ENCODE peak calls at places on chromosomes 13 and 19, in nine cellular contexts. J, W, B, C, A, E, H, Z and U are unnamed samples.

GRCh38 chr13:111634410-111634809 is 314.0 kb downstream of the TEX29 start:
- DNase-seq in W (no peak), C (no peak), J (no peak), E (no peak), B (no peak), H (no peak), A (no peak), Z (no peak), U (no peak)

GRCh38 chr13:91930687-91931086 is 532.3 kb downstream of the GPC5 start:
- DNase-seq in B (no peak), Z (no peak), J (no peak), W (no peak), A (no peak), H (no peak), C (no peak), E (no peak), U (no peak)

GRCh38 chr13:44660050-44660449 is 83.9 kb upstream of the TSC22D1 start:
- DNase-seq in A (no peak), Z (no peak), H (no peak), W (peak), B (no peak), C (no peak), J (no peak), E (no peak), U (no peak)

GRCh38 chr13:26847281-26847680 is 86.7 kb upstream of the GPR12 start:
- DNase-seq in C (no peak), W (no peak), J (no peak), A (no peak), E (no peak), Z (no peak), H (no peak), B (no peak), U (no peak)

GRCh38 chr19:56110515-56111448 is 10.3 kb downstream of the ZNF787 start:
- DNase-seq in H (no peak), B (no peak), W (peak), A (no peak), E (no peak), J (no peak), C (no peak), Z (no peak), U (no peak)

GRCh38 chr13:110402301-110403069 is 95.4 kb downstream of the COL4A2 start:
- DNase-seq in B (no peak), W (no peak), J (no peak), H (no peak), C (no peak), E (no peak), A (no peak), Z (no peak), U (no peak)

GRCh38 chr19:58278156-58279041 is at the start of gene ZNF8:
- DNase-seq in W (peak), C (peak), Z (peak), H (peak), E (peak), B (peak), J (peak), A (peak), U (peak)

GRCh38 chr19:38362076-38362945 is 12.1 kb upstream of the PSMD8 start:
- DNase-seq in H (peak), J (peak), B (peak), Z (peak), C (peak), E (peak), W (peak), A (peak), U (peak)

GRCh38 chr13:36456577-36456976 is 24.3 kb downstream of the CCNA1 start:
- DNase-seq in Z (no peak), H (no peak), W (no peak), C (no peak), E (no peak), J (no peak), B (no peak), A (no peak), U (no peak)

GRCh38 chr13:90869580-90869979 is 477.9 kb upstream of the MIR17HG start:
- DNase-seq in H (no peak), E (no peak), Z (no peak), W (no peak), A (no peak), C (no peak), J (no peak), B (no peak), U (no peak)

GRCh38 chr13:112733112-112733511 is 43.3 kb downstream of the ATP11A start:
- DNase-seq in Z (no peak), J (no peak), C (no peak), E (no peak), H (peak), B (no peak), A (peak), W (no peak), U (no peak)

GRCh38 chr19:29665826-29666633 is 769 bp downstream of the PLEKHF1 start:
- DNase-seq in J (no peak), C (peak), Z (no peak), W (peak), E (no peak), A (no peak), H (no peak), B (no peak), U (no peak)

GRCh38 chr13:44116562-44117315 is 237.0 kb downstream of the LACC1 start:
- DNase-seq in J (no peak), C (no peak), B (no peak), A (no peak), Z (no peak), W (peak), H (no peak), E (no peak), U (no peak)

GRCh38 chr13:67383358-67383757 is 153.2 kb upstream of the PCDH9 start:
- DNase-seq in C (no peak), Z (no peak), B (no peak), A (no peak), J (no peak), E (no peak), H (peak), W (peak), U (no peak)

GRCh38 chr13:109336730-109337129 is 449.7 kb downstream of the IRS2 start:
- DNase-seq in J (no peak), W (peak), A (no peak), E (no peak), C (no peak), B (no peak), Z (no peak), H (no peak), U (no peak)

GRCh38 chr19:3203754-3204645 is 18.3 kb downstream of the NCLN start:
- DNase-seq in J (no peak), E (no peak), W (no peak), B (no peak), Z (no peak), A (no peak), C (no peak), H (no peak), U (no peak)

GRCh38 chr13:99125335-99125915 is 75.2 kb upstream of the UBAC2 start:
- DNase-seq in C (no peak), E (no peak), H (no peak), W (no peak), A (no peak), J (no peak), Z (no peak), B (no peak), U (no peak)

GRCh38 chr19:55549500-55550320 is 4.4 kb upstream of the SBK3 start:
- DNase-seq in Z (no peak), E (no peak), A (no peak), C (no peak), J (no peak), H (no peak), W (peak), B (no peak), U (no peak)

GRCh38 chr13:46679369-46680180 is 117.4 kb downstream of the ESD start:
- DNase-seq in B (no peak), E (no peak), C (no peak), J (no peak), W (peak), H (no peak), Z (peak), A (no peak), U (peak)

GRCh38 chr13:113929628-113930615 is 44.0 kb downstream of the C13orf46 start:
- DNase-seq in W (no peak), H (no peak), B (no peak), A (no peak), J (no peak), E (no peak), Z (no peak), C (peak), U (no peak)

GRCh38 chr19:34367424-34367957 is 2.5 kb downstream of the GPI start:
- DNase-seq in W (no peak), C (no peak), B (no peak), A (no peak), J (no peak), Z (no peak), H (no peak), E (no peak), U (no peak)

GRCh38 chr19:28435551-28436261 is 777.2 kb downstream of the UQCRFS1 start:
- DNase-seq in W (no peak), A (no peak), E (no peak), J (no peak), B (no peak), Z (no peak), C (no peak), H (no peak), U (no peak)

GRCh38 chr19:4909172-4909896 is at the start of gene UHRF1:
- DNase-seq in B (no peak), J (no peak), Z (peak), H (peak), W (no peak), E (peak), C (no peak), A (peak), U (peak)

GRCh38 chr19:5240011-5240410 is 100.6 kb downstream of the PTPRS start:
- DNase-seq in A (no peak), E (no peak), C (no peak), H (no peak), J (no peak), W (no peak), B (no peak), Z (no peak), U (no peak)

GRCh38 chr13:26619321-26619720 is 61.8 kb downstream of the WASF3 start:
- DNase-seq in C (no peak), W (peak), B (no peak), H (no peak), E (no peak), Z (no peak), J (no peak), A (no peak), U (no peak)

GRCh38 chr19:57818378-57818777 is 3.7 kb upstream of the ZNF552 start:
- DNase-seq in B (no peak), Z (no peak), C (no peak), W (no peak), H (no peak), A (no peak), E (no peak), J (no peak), U (no peak)